ENCODE peak calls at places on chromosomes 4 and X, in six cellular contexts. One of them, this sample, is unnamed. For H3K4me1 and H3K27me3, the result is how much of the 10 kb centered on the place peaks cover.

GRCh38 chrX:22135171-22135711 is 103.1 kb downstream of the PHEX start:
- DNase-seq in GM23338: no peak
- DNase-seq in CD4-positive, CD25-positive, alpha-beta regulatory T cell: no peak
- DNase-seq in ovary: no peak
- DNase-seq in hepatocyte: no peak
- DNase-seq in pancreas: no peak
- DNase-seq in this sample: no peak

GRCh38 chr4:175422331-175422730 is 389.7 kb downstream of the GPM6A start:
- DNase-seq in GM23338: no peak
- DNase-seq in CD4-positive, CD25-positive, alpha-beta regulatory T cell: no peak
- DNase-seq in ovary: no peak
- DNase-seq in hepatocyte: no peak
- DNase-seq in pancreas: no peak
- DNase-seq in this sample: no peak

GRCh38 chr4:98864560-98864959 is 64.4 kb downstream of the EIF4E start:
- DNase-seq in GM23338: no peak
- DNase-seq in CD4-positive, CD25-positive, alpha-beta regulatory T cell: no peak
- DNase-seq in ovary: no peak
- DNase-seq in hepatocyte: no peak
- DNase-seq in pancreas: no peak
- DNase-seq in this sample: no peak

GRCh38 chr4:40843696-40844095 is 93.9 kb downstream of the NSUN7 start:
- DNase-seq in GM23338: peak
- DNase-seq in CD4-positive, CD25-positive, alpha-beta regulatory T cell: peak
- DNase-seq in ovary: no peak
- DNase-seq in hepatocyte: no peak
- DNase-seq in pancreas: no peak
- DNase-seq in this sample: peak

GRCh38 chr4:107183155-107183774 is 147.2 kb upstream of the DKK2 start:
- DNase-seq in GM23338: peak
- DNase-seq in CD4-positive, CD25-positive, alpha-beta regulatory T cell: no peak
- DNase-seq in ovary: no peak
- DNase-seq in hepatocyte: peak
- DNase-seq in pancreas: no peak
- DNase-seq in this sample: no peak

GRCh38 chr4:52638717-52639116 is 20.4 kb downstream of the USP46 start:
- DNase-seq in GM23338: no peak
- DNase-seq in CD4-positive, CD25-positive, alpha-beta regulatory T cell: no peak
- DNase-seq in ovary: no peak
- DNase-seq in hepatocyte: no peak
- DNase-seq in pancreas: no peak
- DNase-seq in this sample: no peak

GRCh38 chrX:104803219-104803618 is 237.2 kb downstream of the IL1RAPL2 start:
- DNase-seq in GM23338: no peak
- DNase-seq in CD4-positive, CD25-positive, alpha-beta regulatory T cell: no peak
- DNase-seq in ovary: no peak
- DNase-seq in hepatocyte: no peak
- DNase-seq in pancreas: no peak
- DNase-seq in this sample: no peak

GRCh38 chr4:108049406-108049805 is 59.7 kb downstream of the HADH start:
- DNase-seq in GM23338: no peak
- DNase-seq in CD4-positive, CD25-positive, alpha-beta regulatory T cell: peak
- DNase-seq in ovary: no peak
- DNase-seq in hepatocyte: no peak
- DNase-seq in pancreas: no peak
- DNase-seq in this sample: peak

GRCh38 chr4:168773388-168774195 is 236.5 kb downstream of the CBR4 start:
- DNase-seq in GM23338: no peak
- DNase-seq in CD4-positive, CD25-positive, alpha-beta regulatory T cell: no peak
- DNase-seq in ovary: no peak
- DNase-seq in hepatocyte: no peak
- DNase-seq in pancreas: no peak
- DNase-seq in this sample: no peak

GRCh38 chr4:71293705-71294104 is 45.1 kb upstream of the SLC4A4 start:
- DNase-seq in GM23338: no peak
- DNase-seq in CD4-positive, CD25-positive, alpha-beta regulatory T cell: no peak
- DNase-seq in ovary: no peak
- DNase-seq in hepatocyte: no peak
- DNase-seq in pancreas: no peak
- DNase-seq in this sample: no peak

DNA sequence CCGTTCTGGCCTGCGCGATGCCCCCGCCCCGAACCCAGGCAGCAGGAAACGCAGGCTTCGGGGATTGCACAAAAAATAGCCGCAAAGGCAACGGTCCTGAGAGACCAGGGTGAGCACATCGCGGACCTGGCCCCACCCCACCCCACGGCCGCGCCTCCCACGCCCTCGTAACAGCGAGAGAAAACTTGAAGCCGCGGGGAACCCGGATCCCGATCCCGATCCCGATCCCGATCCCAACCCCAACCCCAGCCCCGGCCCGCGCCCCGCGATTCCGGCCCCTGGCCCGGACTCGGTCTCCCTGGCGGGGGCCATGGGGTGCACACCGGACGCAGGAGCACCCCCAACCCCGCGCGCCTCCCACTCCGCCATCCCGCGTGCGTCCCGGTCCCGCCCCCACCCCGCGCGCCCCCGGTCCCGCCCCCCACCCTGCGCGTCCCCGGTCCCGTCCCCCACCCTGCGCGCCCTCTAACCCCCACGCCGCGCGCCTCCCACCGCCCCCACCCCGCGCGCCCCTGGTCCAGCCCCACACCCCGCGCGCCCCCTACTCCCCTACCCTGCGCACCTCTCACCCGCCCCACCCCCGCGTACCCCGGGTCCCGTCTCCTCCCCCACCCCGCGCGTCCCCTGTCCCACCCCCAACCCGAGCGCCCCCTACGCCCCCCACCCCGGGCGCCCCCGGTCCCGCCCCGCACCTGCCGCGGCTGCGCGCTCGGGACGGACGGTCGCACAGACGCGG is 29.0 kb downstream of the NOP14 start:
- DNase-seq in GM23338: peak
- DNase-seq in CD4-positive, CD25-positive, alpha-beta regulatory T cell: peak
- DNase-seq in ovary: peak
- DNase-seq in hepatocyte: peak
- DNase-seq in pancreas: peak
- DNase-seq in this sample: peak
- H3K4me1 ChIP-seq in GM23338: under half
- H3K4me1 ChIP-seq in CD4-positive, CD25-positive, alpha-beta regulatory T cell: half or more
- H3K4me1 ChIP-seq in ovary: under half
- H3K4me1 ChIP-seq in hepatocyte: under half
- H3K4me1 ChIP-seq in pancreas: under half
- H3K4me1 ChIP-seq in this sample: under half

DNA sequence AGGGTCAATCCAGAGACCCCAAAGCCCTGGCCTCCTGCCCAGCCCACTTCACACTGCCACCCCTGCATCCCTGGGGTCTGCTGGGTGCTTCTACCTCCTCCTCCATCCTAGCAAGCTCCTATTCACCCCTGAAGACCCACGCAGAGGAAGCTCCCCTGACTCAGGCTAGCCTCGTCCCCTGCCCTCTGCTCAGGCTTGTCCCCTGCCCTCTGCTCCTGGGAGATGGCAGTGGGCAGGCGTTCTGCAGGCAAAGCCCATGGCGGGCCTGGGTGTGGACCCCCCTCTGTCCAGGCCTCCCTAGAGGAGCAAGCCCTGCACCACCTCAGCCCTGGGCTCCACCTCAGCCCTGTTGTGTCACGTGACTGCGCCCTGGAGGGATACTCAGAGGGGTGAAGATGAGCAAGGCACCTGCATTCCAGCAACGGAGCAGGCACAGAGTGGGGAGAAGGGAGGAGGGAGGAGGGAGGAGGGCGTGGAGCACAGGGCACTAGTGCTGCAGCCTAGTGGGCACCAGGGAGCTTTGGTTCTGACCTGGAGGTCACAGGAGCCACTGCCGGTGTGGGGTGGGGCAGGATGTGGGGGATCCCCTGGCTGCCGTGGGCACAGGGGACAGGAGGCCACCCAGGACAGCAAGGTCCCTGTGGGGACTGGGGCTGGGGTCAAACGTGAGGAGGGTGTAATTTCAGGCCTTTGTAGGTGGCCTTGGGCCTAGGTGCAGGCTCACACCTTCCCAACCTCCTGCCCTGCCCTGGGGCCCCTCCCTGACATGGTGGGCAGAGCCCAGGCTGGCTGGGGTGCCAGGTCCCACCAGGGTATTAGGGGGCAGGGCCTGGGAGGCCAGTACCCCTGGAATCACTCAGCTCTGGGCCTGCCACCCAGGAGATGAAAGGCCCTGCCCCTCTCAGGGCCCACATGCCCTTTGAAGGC is 27.4 kb upstream of the FGFR3 start:
- DNase-seq in GM23338: no peak
- DNase-seq in CD4-positive, CD25-positive, alpha-beta regulatory T cell: no peak
- DNase-seq in ovary: no peak
- DNase-seq in hepatocyte: no peak
- DNase-seq in pancreas: no peak
- DNase-seq in this sample: no peak
- H3K27me3 ChIP-seq in GM23338: under half
- H3K27me3 ChIP-seq in CD4-positive, CD25-positive, alpha-beta regulatory T cell: under half
- H3K27me3 ChIP-seq in ovary: under half
- H3K27me3 ChIP-seq in hepatocyte: under half
- H3K27me3 ChIP-seq in pancreas: under half
- H3K27me3 ChIP-seq in this sample: under half

GRCh38 chr4:8534129-8534528 is 46.1 kb upstream of the GPR78 start:
- DNase-seq in GM23338: peak
- DNase-seq in CD4-positive, CD25-positive, alpha-beta regulatory T cell: no peak
- DNase-seq in ovary: no peak
- DNase-seq in hepatocyte: peak
- DNase-seq in pancreas: peak
- DNase-seq in this sample: no peak
- H3K27ac ChIP-seq in GM23338: peak
- H3K27ac ChIP-seq in CD4-positive, CD25-positive, alpha-beta regulatory T cell: no peak
- H3K27ac ChIP-seq in ovary: no peak
- H3K27ac ChIP-seq in hepatocyte: peak
- H3K27ac ChIP-seq in pancreas: peak
- H3K27ac ChIP-seq in this sample: no peak

GRCh38 chrX:129779747-129780146 is at the start of gene SASH3:
- DNase-seq in GM23338: no peak
- DNase-seq in CD4-positive, CD25-positive, alpha-beta regulatory T cell: peak
- DNase-seq in ovary: no peak
- DNase-seq in hepatocyte: no peak
- DNase-seq in pancreas: no peak
- DNase-seq in this sample: peak
- H3K4me1 ChIP-seq in GM23338: under half
- H3K4me1 ChIP-seq in CD4-positive, CD25-positive, alpha-beta regulatory T cell: half or more
- H3K4me1 ChIP-seq in ovary: under half
- H3K4me1 ChIP-seq in hepatocyte: under half
- H3K4me1 ChIP-seq in pancreas: under half
- H3K4me1 ChIP-seq in this sample: under half

DNA sequence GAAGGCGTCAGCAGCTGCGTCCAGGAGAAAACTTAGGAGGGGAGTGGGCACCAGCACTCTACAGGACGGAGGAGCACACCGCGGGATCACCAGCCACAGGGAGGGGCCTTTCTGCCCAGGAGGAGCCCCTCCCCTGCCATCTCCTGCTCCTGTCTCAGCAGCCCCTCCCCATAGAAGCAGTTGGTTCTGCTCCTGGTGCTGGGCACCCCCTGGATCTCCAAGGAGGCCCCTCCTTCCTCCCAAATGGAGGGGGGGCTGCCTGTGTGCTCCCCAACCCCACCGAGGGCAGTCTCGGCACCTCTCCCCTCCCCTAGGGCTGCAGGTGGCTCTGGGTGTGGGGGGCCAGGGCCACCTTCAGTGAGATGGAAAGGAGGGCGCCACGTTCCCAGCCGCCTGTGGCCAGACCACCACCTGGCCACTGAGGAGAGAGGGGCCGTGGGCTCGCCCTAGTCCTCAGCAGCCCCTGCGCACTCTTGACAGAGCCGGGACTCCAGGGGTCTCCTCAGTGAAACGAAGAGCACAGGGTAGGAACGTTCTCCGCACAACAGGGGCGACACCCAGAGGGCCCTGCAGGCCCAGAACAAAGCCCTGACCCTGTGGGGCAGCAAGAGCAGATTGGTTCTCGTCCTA is 37.8 kb downstream of the CPLX1 start:
- DNase-seq in GM23338: no peak
- DNase-seq in CD4-positive, CD25-positive, alpha-beta regulatory T cell: no peak
- DNase-seq in ovary: no peak
- DNase-seq in hepatocyte: no peak
- DNase-seq in pancreas: peak
- DNase-seq in this sample: no peak
- H3K27me3 ChIP-seq in GM23338: half or more
- H3K27me3 ChIP-seq in CD4-positive, CD25-positive, alpha-beta regulatory T cell: under half
- H3K27me3 ChIP-seq in ovary: under half
- H3K27me3 ChIP-seq in hepatocyte: under half
- H3K27me3 ChIP-seq in pancreas: under half
- H3K27me3 ChIP-seq in this sample: under half

DNA sequence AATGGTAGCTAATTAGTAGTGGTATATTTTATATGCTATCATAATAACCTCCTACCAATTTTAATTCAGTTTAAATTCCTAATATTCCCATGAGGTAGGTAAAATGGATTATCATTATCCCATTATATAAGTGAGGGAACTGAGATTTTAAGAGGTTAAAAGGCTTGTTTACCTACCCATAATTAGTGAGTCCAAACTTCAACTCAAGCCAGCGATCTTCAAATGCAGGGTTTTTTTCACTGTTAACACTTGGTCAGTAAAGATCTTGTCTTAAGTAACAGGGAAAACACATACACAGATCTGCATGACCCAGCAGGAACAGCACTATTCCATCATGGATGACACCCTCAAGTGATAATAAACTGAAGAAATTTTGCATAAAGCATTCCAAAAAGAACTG is 31.3 kb downstream of the FABP2 start:
- DNase-seq in GM23338: no peak
- DNase-seq in CD4-positive, CD25-positive, alpha-beta regulatory T cell: no peak
- DNase-seq in ovary: no peak
- DNase-seq in hepatocyte: peak
- DNase-seq in pancreas: no peak
- DNase-seq in this sample: no peak
- H3K27ac ChIP-seq in GM23338: no peak
- H3K27ac ChIP-seq in CD4-positive, CD25-positive, alpha-beta regulatory T cell: no peak
- H3K27ac ChIP-seq in ovary: no peak
- H3K27ac ChIP-seq in hepatocyte: no peak
- H3K27ac ChIP-seq in pancreas: no peak
- H3K27ac ChIP-seq in this sample: no peak

DNA sequence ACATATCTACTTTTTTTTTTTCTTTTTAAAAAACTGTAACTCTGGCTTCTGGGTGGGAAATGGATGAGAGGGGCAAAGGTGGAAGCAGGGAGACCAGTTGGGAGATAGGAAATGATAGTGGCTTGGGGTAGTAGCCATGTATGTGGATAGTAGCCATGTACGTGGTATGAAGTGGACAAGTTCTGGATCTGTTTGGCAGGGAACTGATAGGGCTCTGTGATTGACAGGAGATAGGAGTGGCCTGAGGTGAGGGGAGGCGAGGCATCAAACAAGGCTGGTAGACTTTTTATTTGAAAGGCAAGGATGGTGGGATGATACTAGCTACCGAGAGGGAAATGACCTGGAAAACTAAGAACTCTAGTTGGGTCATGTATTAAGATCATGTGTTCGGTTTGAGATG is 117.8 kb downstream of the AFF1 start:
- DNase-seq in GM23338: no peak
- DNase-seq in CD4-positive, CD25-positive, alpha-beta regulatory T cell: no peak
- DNase-seq in ovary: no peak
- DNase-seq in hepatocyte: no peak
- DNase-seq in pancreas: no peak
- DNase-seq in this sample: no peak
- H3K4me1 ChIP-seq in GM23338: half or more
- H3K4me1 ChIP-seq in CD4-positive, CD25-positive, alpha-beta regulatory T cell: under half
- H3K4me1 ChIP-seq in ovary: under half
- H3K4me1 ChIP-seq in hepatocyte: under half
- H3K4me1 ChIP-seq in pancreas: under half
- H3K4me1 ChIP-seq in this sample: under half

This sample was measured in naive thymus-derived CD4-positive, alpha-beta T cell.